ENCODE peak calls at places on chromosome 20, in four cellular contexts. One of them, this sample, is unnamed.
A peak's percentile ranks its signal among the peaks of the same experiment; 100 is the strongest.

GRCh38 chr20:1671891-1672669 is 14.5 kb upstream of the SIRPG start:
- DNase-seq in activated naive CD4-positive, alpha-beta T cell: no peak
- DNase-seq in neural crest cell: no peak
- DNase-seq in HFFc6: no peak
- DNase-seq in this sample: no peak

GRCh38 chr20:10558635-10559187 is 115.1 kb downstream of the JAG1 start:
- DNase-seq in activated naive CD4-positive, alpha-beta T cell: no peak
- DNase-seq in neural crest cell: no peak
- DNase-seq in HFFc6: peak; percentile 92
- DNase-seq in this sample: no peak

GRCh38 chr20:38337561-38338140 is 8.6 kb upstream of the LBP start:
- DNase-seq in activated naive CD4-positive, alpha-beta T cell: no peak
- DNase-seq in neural crest cell: peak; percentile 44
- DNase-seq in HFFc6: peak; percentile 14
- DNase-seq in this sample: no peak

GRCh38 chr20:39829255-39829654 is 859.8 kb downstream of the MAFB start:
- DNase-seq in activated naive CD4-positive, alpha-beta T cell: no peak
- DNase-seq in neural crest cell: no peak
- DNase-seq in HFFc6: no peak
- DNase-seq in this sample: no peak

GRCh38 chr20:50762435-50763201 is 31.2 kb downstream of the PARD6B start:
- DNase-seq in activated naive CD4-positive, alpha-beta T cell: no peak
- DNase-seq in neural crest cell: no peak
- DNase-seq in HFFc6: peak; percentile 51
- DNase-seq in this sample: no peak

GRCh38 chr20:10634683-10635411 is 39.0 kb downstream of the JAG1 start:
- DNase-seq in activated naive CD4-positive, alpha-beta T cell: no peak
- DNase-seq in neural crest cell: no peak
- DNase-seq in HFFc6: peak; percentile 84
- DNase-seq in this sample: no peak

GRCh38 chr20:59013959-59014608 is 5.1 kb upstream of the TUBB1 start:
- DNase-seq in activated naive CD4-positive, alpha-beta T cell: no peak
- DNase-seq in neural crest cell: no peak
- DNase-seq in HFFc6: no peak
- DNase-seq in this sample: no peak

GRCh38 chr20:21518292-21518991 is 4.6 kb upstream of the NKX2-2 start:
- DNase-seq in activated naive CD4-positive, alpha-beta T cell: no peak
- DNase-seq in neural crest cell: no peak
- DNase-seq in HFFc6: no peak
- DNase-seq in this sample: no peak

GRCh38 chr20:46945465-46945864 is 50.8 kb downstream of the EYA2 start:
- DNase-seq in activated naive CD4-positive, alpha-beta T cell: no peak
- DNase-seq in neural crest cell: no peak
- DNase-seq in HFFc6: no peak
- DNase-seq in this sample: no peak

GRCh38 chr20:7627734-7628663 is 312.3 kb downstream of the HAO1 start:
- DNase-seq in activated naive CD4-positive, alpha-beta T cell: no peak
- DNase-seq in neural crest cell: no peak
- DNase-seq in HFFc6: no peak
- DNase-seq in this sample: no peak

GRCh38 chr20:20552076-20552475 is 160.4 kb downstream of the RALGAPA2 start:
- DNase-seq in activated naive CD4-positive, alpha-beta T cell: no peak
- DNase-seq in neural crest cell: no peak
- DNase-seq in HFFc6: no peak
- DNase-seq in this sample: no peak

GRCh38 chr20:50510706-50511401 is 671 bp downstream of the PTPN1 start:
- DNase-seq in activated naive CD4-positive, alpha-beta T cell: no peak
- DNase-seq in neural crest cell: no peak
- DNase-seq in HFFc6: no peak
- DNase-seq in this sample: no peak

GRCh38 chr20:37669062-37669772 is 24.6 kb upstream of the CTNNBL1 start:
- DNase-seq in activated naive CD4-positive, alpha-beta T cell: no peak
- DNase-seq in neural crest cell: no peak
- DNase-seq in HFFc6: no peak
- DNase-seq in this sample: no peak

GRCh38 chr20:24376523-24377085 is 92.8 kb upstream of the SYNDIG1 start:
- DNase-seq in activated naive CD4-positive, alpha-beta T cell: no peak
- DNase-seq in neural crest cell: no peak
- DNase-seq in HFFc6: peak; percentile 41
- DNase-seq in this sample: no peak

GRCh38 chr20:7029005-7029404 is 261.5 kb downstream of the BMP2 start:
- DNase-seq in activated naive CD4-positive, alpha-beta T cell: no peak
- DNase-seq in neural crest cell: no peak
- DNase-seq in HFFc6: no peak
- DNase-seq in this sample: no peak

This sample was measured in activated T-helper 1 cell treated with anti-CD3 and anti-CD28 coated beads, Interleukin-2, amount 50 U/mL, for 16 hours.